ENCODE peak calls at places on chromosome 1, in eight cellular contexts. One of them, this sample, is unnamed.

GRCh38 chr1:93690921-93691789 is 9.5 kb upstream of the BCAR3 start:
- DNase-seq in endothelial cell: no peak
- DNase-seq in retina: no peak
- DNase-seq in NCI-H510A treated with DMSO at 0.1 percent for 48 hours: peak
- DNase-seq in amygdala: no peak
- DNase-seq in fibroblast of lung: no peak
- DNase-seq in DMS53: peak
- DNase-seq in activated gamma-delta T cell treated with Interleukin-2 at 50 U/mL for 16 hours: no peak
- DNase-seq in this sample: no peak

GRCh38 chr1:227192163-227192562 is 126.1 kb downstream of the CDC42BPA start:
- DNase-seq in endothelial cell: no peak
- DNase-seq in retina: no peak
- DNase-seq in NCI-H510A treated with DMSO at 0.1 percent for 48 hours: peak
- DNase-seq in amygdala: no peak
- DNase-seq in fibroblast of lung: peak
- DNase-seq in DMS53: peak
- DNase-seq in activated gamma-delta T cell treated with Interleukin-2 at 50 U/mL for 16 hours: no peak
- DNase-seq in this sample: no peak

GRCh38 chr1:232445361-232446106 is 184.4 kb downstream of the SIPA1L2 start:
- DNase-seq in endothelial cell: no peak
- DNase-seq in retina: no peak
- DNase-seq in NCI-H510A treated with DMSO at 0.1 percent for 48 hours: no peak
- DNase-seq in amygdala: no peak
- DNase-seq in fibroblast of lung: no peak
- DNase-seq in DMS53: no peak
- DNase-seq in activated gamma-delta T cell treated with Interleukin-2 at 50 U/mL for 16 hours: no peak
- DNase-seq in this sample: no peak

GRCh38 chr1:22114083-22115012 is 28.5 kb downstream of the WNT4 start:
- DNase-seq in endothelial cell: no peak
- DNase-seq in retina: peak
- DNase-seq in NCI-H510A treated with DMSO at 0.1 percent for 48 hours: no peak
- DNase-seq in amygdala: no peak
- DNase-seq in fibroblast of lung: peak
- DNase-seq in DMS53: no peak
- DNase-seq in activated gamma-delta T cell treated with Interleukin-2 at 50 U/mL for 16 hours: no peak
- DNase-seq in this sample: no peak

GRCh38 chr1:64173300-64173940 is 30.0 kb upstream of the UBE2U start:
- DNase-seq in endothelial cell: no peak
- DNase-seq in retina: no peak
- DNase-seq in NCI-H510A treated with DMSO at 0.1 percent for 48 hours: no peak
- DNase-seq in amygdala: no peak
- DNase-seq in fibroblast of lung: peak
- DNase-seq in DMS53: no peak
- DNase-seq in activated gamma-delta T cell treated with Interleukin-2 at 50 U/mL for 16 hours: no peak
- DNase-seq in this sample: no peak

GRCh38 chr1:224922404-224923164 is 6.9 kb upstream of the DNAH14 start:
- DNase-seq in endothelial cell: peak
- DNase-seq in retina: peak
- DNase-seq in NCI-H510A treated with DMSO at 0.1 percent for 48 hours: peak
- DNase-seq in amygdala: no peak
- DNase-seq in fibroblast of lung: peak
- DNase-seq in DMS53: peak
- DNase-seq in activated gamma-delta T cell treated with Interleukin-2 at 50 U/mL for 16 hours: no peak
- DNase-seq in this sample: peak

GRCh38 chr1:6485140-6485936 is 6.1 kb downstream of the PLEKHG5 start:
- DNase-seq in endothelial cell: peak
- DNase-seq in retina: peak
- DNase-seq in NCI-H510A treated with DMSO at 0.1 percent for 48 hours: no peak
- DNase-seq in amygdala: no peak
- DNase-seq in fibroblast of lung: no peak
- DNase-seq in DMS53: peak
- DNase-seq in activated gamma-delta T cell treated with Interleukin-2 at 50 U/mL for 16 hours: no peak
- DNase-seq in this sample: no peak

GRCh38 chr1:164188507-164188906 is 370.5 kb upstream of the PBX1 start:
- DNase-seq in endothelial cell: no peak
- DNase-seq in retina: peak
- DNase-seq in NCI-H510A treated with DMSO at 0.1 percent for 48 hours: peak
- DNase-seq in amygdala: no peak
- DNase-seq in fibroblast of lung: no peak
- DNase-seq in DMS53: no peak
- DNase-seq in activated gamma-delta T cell treated with Interleukin-2 at 50 U/mL for 16 hours: no peak
- DNase-seq in this sample: no peak

GRCh38 chr1:223714849-223715709 is 2.7 kb downstream of the CAPN2 start:
- DNase-seq in endothelial cell: peak
- DNase-seq in retina: no peak
- DNase-seq in NCI-H510A treated with DMSO at 0.1 percent for 48 hours: peak
- DNase-seq in amygdala: no peak
- DNase-seq in fibroblast of lung: peak
- DNase-seq in DMS53: peak
- DNase-seq in activated gamma-delta T cell treated with Interleukin-2 at 50 U/mL for 16 hours: no peak
- DNase-seq in this sample: peak

GRCh38 chr1:212161231-212161781 is 123.9 kb upstream of the PPP2R5A start:
- DNase-seq in endothelial cell: no peak
- DNase-seq in retina: no peak
- DNase-seq in NCI-H510A treated with DMSO at 0.1 percent for 48 hours: no peak
- DNase-seq in amygdala: no peak
- DNase-seq in fibroblast of lung: peak
- DNase-seq in DMS53: peak
- DNase-seq in activated gamma-delta T cell treated with Interleukin-2 at 50 U/mL for 16 hours: no peak
- DNase-seq in this sample: no peak

GRCh38 chr1:8419172-8419571 is 101.3 kb downstream of the SLC45A1 start:
- DNase-seq in endothelial cell: no peak
- DNase-seq in retina: no peak
- DNase-seq in NCI-H510A treated with DMSO at 0.1 percent for 48 hours: no peak
- DNase-seq in amygdala: no peak
- DNase-seq in fibroblast of lung: peak
- DNase-seq in DMS53: no peak
- DNase-seq in activated gamma-delta T cell treated with Interleukin-2 at 50 U/mL for 16 hours: no peak
- DNase-seq in this sample: no peak

GRCh38 chr1:156379420-156380165 is 10.6 kb downstream of the RHBG start:
- DNase-seq in endothelial cell: no peak
- DNase-seq in retina: no peak
- DNase-seq in NCI-H510A treated with DMSO at 0.1 percent for 48 hours: no peak
- DNase-seq in amygdala: no peak
- DNase-seq in fibroblast of lung: no peak
- DNase-seq in DMS53: no peak
- DNase-seq in activated gamma-delta T cell treated with Interleukin-2 at 50 U/mL for 16 hours: no peak
- DNase-seq in this sample: no peak

GRCh38 chr1:6785721-6786505 is 659 bp downstream of the CAMTA1 start:
- DNase-seq in endothelial cell: peak
- DNase-seq in retina: peak
- DNase-seq in NCI-H510A treated with DMSO at 0.1 percent for 48 hours: no peak
- DNase-seq in amygdala: no peak
- DNase-seq in fibroblast of lung: peak
- DNase-seq in DMS53: peak
- DNase-seq in activated gamma-delta T cell treated with Interleukin-2 at 50 U/mL for 16 hours: peak
- DNase-seq in this sample: no peak

GRCh38 chr1:213934642-213935041 is 53.1 kb upstream of the PROX1 start:
- DNase-seq in endothelial cell: no peak
- DNase-seq in retina: no peak
- DNase-seq in NCI-H510A treated with DMSO at 0.1 percent for 48 hours: no peak
- DNase-seq in amygdala: no peak
- DNase-seq in fibroblast of lung: no peak
- DNase-seq in DMS53: peak
- DNase-seq in activated gamma-delta T cell treated with Interleukin-2 at 50 U/mL for 16 hours: no peak
- DNase-seq in this sample: peak

GRCh38 chr1:17529381-17529780 is 10.1 kb upstream of the ARHGEF10L start:
- DNase-seq in endothelial cell: no peak
- DNase-seq in retina: no peak
- DNase-seq in NCI-H510A treated with DMSO at 0.1 percent for 48 hours: no peak
- DNase-seq in amygdala: no peak
- DNase-seq in fibroblast of lung: no peak
- DNase-seq in DMS53: peak
- DNase-seq in activated gamma-delta T cell treated with Interleukin-2 at 50 U/mL for 16 hours: no peak
- DNase-seq in this sample: no peak

GRCh38 chr1:8302181-8302681 is 15.7 kb upstream of the SLC45A1 start:
- DNase-seq in endothelial cell: no peak
- DNase-seq in retina: peak
- DNase-seq in NCI-H510A treated with DMSO at 0.1 percent for 48 hours: no peak
- DNase-seq in amygdala: no peak
- DNase-seq in fibroblast of lung: peak
- DNase-seq in DMS53: no peak
- DNase-seq in activated gamma-delta T cell treated with Interleukin-2 at 50 U/mL for 16 hours: no peak
- DNase-seq in this sample: no peak

GRCh38 chr1:192474080-192474683 is 101.4 kb upstream of the RGS1 start:
- DNase-seq in endothelial cell: peak
- DNase-seq in retina: peak
- DNase-seq in NCI-H510A treated with DMSO at 0.1 percent for 48 hours: peak
- DNase-seq in amygdala: no peak
- DNase-seq in fibroblast of lung: peak
- DNase-seq in DMS53: peak
- DNase-seq in activated gamma-delta T cell treated with Interleukin-2 at 50 U/mL for 16 hours: no peak
- DNase-seq in this sample: peak

This sample was measured in HT-29.